ENCODE peak calls at places on chromosomes 16 and 17, in six cellular contexts. P is mucosa of gallbladder, K is endothelial cell, Z is nephron progenitor cell, Q is EL, Y is GM12864. W is an unnamed sample.

GRCh38 chr16:88761830-88762229 is 23.2 kb downstream of the PIEZO1 start:
- DNase-seq in P (no peak), K (no peak), Z (no peak), Q (no peak), Y (no peak), W (no peak)

GRCh38 chr16:9682320-9682719 is 499.9 kb downstream of the GRIN2A start:
- DNase-seq in P (no peak), K (no peak), Z (no peak), Q (no peak), Y (no peak), W (no peak)

GRCh38 chr17:4492762-4493561 is 5.7 kb upstream of the SPNS2 start:
- DNase-seq in P (peak), K (peak), Z (peak), Q (peak), Y (no peak), W (no peak)

GRCh38 chr16:73713817-73714495 is 582.7 kb upstream of the PSMD7 start:
- DNase-seq in P (no peak), K (peak), Z (peak), Q (peak), Y (no peak), W (no peak)

GRCh38 chr16:28982949-28983348 is 1.9 kb upstream of the LAT start:
- DNase-seq in P (no peak), K (no peak), Z (no peak), Q (no peak), Y (no peak), W (no peak)

GRCh38 chr17:37446027-37446426 is 39.3 kb downstream of the TADA2A start:
- DNase-seq in P (no peak), K (no peak), Z (no peak), Q (no peak), Y (no peak), W (no peak)

GRCh38 chr17:17062356-17062755 is 20.1 kb downstream of the MPRIP start:
- DNase-seq in P (no peak), K (no peak), Z (no peak), Q (no peak), Y (no peak), W (no peak)

GRCh38 chr16:722835-723633 is 2.1 kb downstream of the ANTKMT start:
- DNase-seq in P (no peak), K (no peak), Z (no peak), Q (no peak), Y (no peak), W (no peak)

GRCh38 chr17:42901535-42902229 is 1.1 kb downstream of the G6PC1 start:
- DNase-seq in P (peak), K (no peak), Z (no peak), Q (no peak), Y (no peak), W (no peak)

GRCh38 chr17:82869536-82869935 is 29.7 kb upstream of the ZNF750 start:
- DNase-seq in P (no peak), K (no peak), Z (no peak), Q (no peak), Y (no peak), W (no peak)

GRCh38 chr17:67093348-67093747 is 49.0 kb downstream of the CACNG1 start:
- DNase-seq in P (no peak), K (no peak), Z (no peak), Q (no peak), Y (no peak), W (no peak)

GRCh38 chr17:22266231-22266630 is 573.9 kb downstream of the KCNJ18 start:
- DNase-seq in P (no peak), K (no peak), Z (no peak), Q (no peak), Y (no peak), W (no peak)

GRCh38 chr17:60087882-60088669 is 9.4 kb upstream of the HEATR6 start:
- DNase-seq in P (no peak), K (no peak), Z (no peak), Q (peak), Y (no peak), W (no peak)

GRCh38 chr16:49824600-49824999 is 31.3 kb downstream of the ZNF423 start:
- DNase-seq in P (no peak), K (peak), Z (no peak), Q (no peak), Y (no peak), W (no peak)

GRCh38 chr16:57609541-57610401 is 18.7 kb upstream of the ADGRG1 start:
- DNase-seq in P (peak), K (no peak), Z (no peak), Q (no peak), Y (peak), W (peak)

GRCh38 chr16:89052191-89052787 is 41.4 kb upstream of the ACSF3 start:
- DNase-seq in P (no peak), K (no peak), Z (no peak), Q (no peak), Y (no peak), W (no peak)

GRCh38 chr16:11094838-11095565 is 150.6 kb downstream of the CLEC16A start:
- DNase-seq in P (no peak), K (no peak), Z (no peak), Q (no peak), Y (no peak), W (no peak)

GRCh38 chr17:19768046-19768782 is 20.1 kb upstream of the ALDH3A1 start:
- DNase-seq in P (no peak), K (no peak), Z (no peak), Q (no peak), Y (no peak), W (no peak)

GRCh38 chr16:83318390-83318789 is 489.4 kb upstream of the HSBP1 start:
- DNase-seq in P (no peak), K (no peak), Z (no peak), Q (no peak), Y (no peak), W (no peak)

GRCh38 chr17:73210002-73210678 is 17.3 kb downstream of the COG1 start:
- DNase-seq in P (no peak), K (no peak), Z (no peak), Q (peak), Y (no peak), W (no peak)

GRCh38 chr17:67388986-67389385 is 11.9 kb downstream of the PITPNC1 start:
- DNase-seq in P (no peak), K (no peak), Z (no peak), Q (no peak), Y (no peak), W (no peak)

GRCh38 chr17:64441772-64442549 is 7.0 kb upstream of the MILR1 start:
- DNase-seq in P (peak), K (no peak), Z (no peak), Q (no peak), Y (no peak), W (peak)

W was measured in ureter.